ENCODE peak calls at places on chromosomes 7 and 10, in four cellular contexts. B is stomach, D is neuronal stem cell, P is tibial artery. H is an unnamed sample.

GRCh38 chr7:142243823-142244222 is 14.0 kb downstream of the PRSS58 start:
- DNase-seq in P (no peak), B (no peak), D (no peak), H (no peak)

GRCh38 chr10:29136401-29136800 is 152.5 kb upstream of the LYZL1 start:
- DNase-seq in D (no peak), P (no peak), B (no peak), H (no peak)

GRCh38 chr10:69092959-69093850 is 5.3 kb downstream of the SRGN start:
- DNase-seq in D (peak; percentile 76), B (peak; percentile 88), P (peak; percentile 86), H (peak; percentile 90)

GRCh38 chr7:105853931-105854419 is 22.4 kb downstream of the ATXN7L1 start:
- DNase-seq in D (no peak), B (no peak), P (no peak), H (no peak)

GRCh38 chr10:5944389-5945202 is 32.7 kb downstream of the IL15RA start:
- DNase-seq in D (no peak), P (peak; percentile 96), B (peak; percentile 91), H (no peak)

GRCh38 chr7:135597181-135597925 is 39.6 kb downstream of the NUP205 start:
- DNase-seq in D (no peak), B (no peak), P (no peak), H (no peak)

GRCh38 chr10:110005716-110006115 is 2.1 kb upstream of the ADD3 start:
- DNase-seq in B (peak; percentile 39), D (no peak), P (peak; percentile 29), H (no peak)

GRCh38 chr10:69732826-69733150 is 68.9 kb upstream of the COL13A1 start:
- DNase-seq in B (no peak), P (no peak), D (no peak), H (no peak)

GRCh38 chr7:22864855-22865606 is 42.4 kb upstream of the TOMM7 start:
- DNase-seq in B (no peak), D (no peak), P (no peak), H (no peak)

GRCh38 chr10:133366130-133366478 is 7.0 kb downstream of the ECHS1 start:
- DNase-seq in D (no peak), P (no peak), B (no peak), H (no peak)

GRCh38 chr10:3893904-3894563 is 109.0 kb upstream of the KLF6 start:
- DNase-seq in B (no peak), D (no peak), P (no peak), H (no peak)

GRCh38 chr10:96687317-96688012 is 32.8 kb downstream of the PIK3AP1 start:
- DNase-seq in D (no peak), P (no peak), B (no peak), H (no peak)

GRCh38 chr10:122911889-122912484 is 1.6 kb downstream of the FAM24A start:
- DNase-seq in B (peak; percentile 37), P (no peak), D (peak; percentile 82), H (peak; percentile 45)

GRCh38 chr7:34739651-34740300 is 81.8 kb downstream of the NPSR1 start:
- DNase-seq in B (no peak), P (no peak), D (no peak), H (no peak)

GRCh38 chr7:154804449-154804848 is 198.5 kb downstream of the PAXIP1 start:
- DNase-seq in B (no peak), D (no peak), P (no peak), H (no peak)

GRCh38 chr10:124653811-124654651 is 90.1 kb downstream of the FAM53B start:
- DNase-seq in B (peak; percentile 64), D (no peak), P (peak; percentile 45), H (no peak)

GRCh38 chr10:61752111-61753011 is 89.6 kb downstream of the CABCOCO1 start:
- DNase-seq in D (no peak), P (no peak), B (no peak), H (peak; percentile 11)

GRCh38 chr7:43653466-43653865 is 70.6 kb downstream of the STK17A start:
- DNase-seq in D (no peak), P (no peak), B (no peak), H (no peak)
- H3K4me1 ChIP-seq in D (peaks cover 4% of the 10 kb centered on the region), P (no peaks in the 10 kb centered on the region), B (peaks cover 47% of the 10 kb centered on the region), H (peaks cover 67% of the 10 kb centered on the region)

GRCh38 chr7:45391618-45392451 is 182.3 kb upstream of the ADCY1 start:
- DNase-seq in B (no peak), P (no peak), D (no peak), H (no peak)
- H3K4me3 ChIP-seq in B (no peak overlapping the region), P (no peak overlapping the region), D (no peak overlapping the region), H (no peak overlapping the region)

DNA sequence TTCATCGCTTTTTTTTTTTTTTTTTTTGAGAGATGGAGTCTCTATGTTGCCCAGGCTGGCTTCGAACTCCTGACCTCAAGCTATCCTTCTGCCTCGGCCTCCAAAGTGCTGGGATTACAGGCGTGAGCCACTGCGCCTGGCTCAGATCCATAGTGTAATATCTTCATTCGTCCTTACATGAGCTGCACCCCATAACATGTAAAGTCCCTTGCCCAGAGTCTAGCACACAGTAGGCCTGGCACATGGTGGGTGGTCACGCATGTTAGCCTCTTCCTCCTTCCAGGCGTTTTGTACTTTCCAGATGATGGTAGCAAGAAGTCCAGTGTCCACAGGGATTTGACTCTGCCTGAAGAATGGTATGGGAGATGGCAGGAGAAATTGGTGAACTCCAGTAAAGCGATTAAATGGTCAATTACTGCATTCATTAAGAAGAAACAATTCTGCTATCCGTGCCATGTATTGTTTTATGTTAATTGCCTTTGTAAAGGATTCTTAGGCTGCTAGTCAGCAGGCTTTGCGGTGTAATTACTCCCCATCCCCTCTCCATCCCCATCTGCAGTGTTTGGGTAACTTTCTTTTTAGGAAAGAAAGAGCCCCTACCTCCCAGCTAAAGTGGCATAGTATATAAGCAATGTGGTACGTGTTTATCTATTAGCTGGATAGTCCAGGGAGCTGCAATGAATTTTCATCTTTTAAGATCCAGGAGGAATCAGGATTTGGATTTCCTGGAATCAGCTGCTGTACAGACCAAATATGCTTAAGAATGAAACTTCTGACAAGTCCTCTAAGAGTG is 1.2 kb downstream of the TPST1 start:
- DNase-seq in B (no peak), D (no peak), P (no peak), H (no peak)
- H3K4me1 ChIP-seq in B (peaks cover 48% of the 10 kb centered on the region), D (peaks cover 12% of the 10 kb centered on the region), P (no peaks in the 10 kb centered on the region), H (peaks cover 20% of the 10 kb centered on the region)

DNA sequence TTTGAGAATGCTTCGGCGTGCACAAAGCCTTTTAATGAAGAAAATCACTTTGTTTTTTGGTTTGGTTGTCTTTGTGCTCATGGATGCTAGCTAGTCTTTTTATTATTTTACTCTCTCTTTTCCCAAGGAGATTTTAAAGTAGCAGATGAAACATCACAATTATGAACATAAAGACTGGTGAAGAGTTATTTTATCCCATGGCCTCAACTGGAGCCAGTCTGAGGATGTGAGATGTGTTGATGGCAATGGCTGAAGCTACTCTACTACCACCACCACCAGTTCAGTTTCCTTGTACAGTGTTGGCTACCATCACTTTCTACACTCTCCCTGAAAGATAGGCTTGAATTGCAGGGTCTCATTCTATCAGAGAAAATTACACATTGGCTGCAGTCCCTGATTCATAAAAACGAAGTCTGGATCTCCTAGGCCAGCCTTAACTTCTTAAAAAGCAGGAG is 494 bp upstream of the HERC4 start:
- DNase-seq in B (no peak), P (no peak), D (no peak), H (no peak)
- H3K4me3 ChIP-seq in B (peak overlapping the region; percentile 73), P (peak overlapping the region; percentile 99), D (no peak overlapping the region), H (peak overlapping the region; percentile 23)

GRCh38 chr7:136853654-136854053 is 14.8 kb upstream of the CHRM2 start:
- DNase-seq in B (no peak), P (no peak), D (no peak), H (no peak)
- H3K4me1 ChIP-seq in B (no peaks in the 10 kb centered on the region), P (no peaks in the 10 kb centered on the region), D (no peaks in the 10 kb centered on the region), H (no peaks in the 10 kb centered on the region)

DNA sequence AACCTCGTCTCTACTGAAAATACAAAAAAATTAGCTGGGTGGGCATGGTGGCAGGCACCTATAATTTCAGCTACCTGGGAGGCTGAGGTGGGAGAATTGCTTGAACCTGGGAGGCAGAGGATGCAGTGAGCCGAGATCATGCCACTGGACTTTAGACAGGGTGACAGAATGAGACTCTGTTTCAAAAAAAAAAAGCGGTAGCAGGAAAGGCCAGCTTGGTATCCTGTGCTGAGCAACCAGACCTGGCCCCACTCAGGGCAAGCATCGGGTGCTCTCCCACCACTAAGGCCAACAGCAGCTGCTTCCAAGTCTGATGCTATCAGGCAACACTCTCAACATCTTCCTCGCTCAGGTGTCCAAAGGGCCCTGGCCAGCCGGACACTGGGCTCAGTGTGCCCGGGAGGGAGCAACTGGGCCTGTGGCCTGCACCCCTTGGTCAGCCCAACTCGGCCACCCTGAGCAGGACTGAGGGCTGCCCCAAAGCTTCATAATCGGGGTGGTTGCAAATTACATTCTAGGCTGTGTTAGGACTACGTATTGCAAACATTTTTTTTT is 44.3 kb upstream of the MSMB start:
- DNase-seq in P (no peak), B (no peak), D (no peak), H (no peak)
- H3K4me3 ChIP-seq in P (no peak overlapping the region), B (no peak overlapping the region), D (no peak overlapping the region), H (no peak overlapping the region)